ENCODE peak calls at places on chromosomes 1 and 21, in seven cellular contexts. Z is CD8-positive, alpha-beta T cell; C is PC-9; R is IMR-90; A is ascending aorta; V is esophagus squamous epithelium; O is cardiac muscle cell. F is an unnamed sample. For H3K27me3, the result is how much of the 10 kb centered on the place peaks cover.

GRCh38 chr1:22114083-22115012 is 28.5 kb downstream of the WNT4 start:
- DNase-seq in Z (no peak), C (no peak), R (peak), A (peak), V (no peak), O (peak), F (no peak)

GRCh38 chr1:235783148-235783776 is 83.4 kb downstream of the LYST start:
- DNase-seq in Z (no peak), C (peak), R (peak), A (no peak), V (no peak), O (peak), F (peak)

GRCh38 chr1:1222575-1223225 is 8.7 kb upstream of the TNFRSF4 start:
- DNase-seq in Z (no peak), C (no peak), R (no peak), A (no peak), V (no peak), O (no peak), F (no peak)

GRCh38 chr1:167520711-167521206 is 2.4 kb upstream of the CD247 start:
- DNase-seq in Z (no peak), C (no peak), R (no peak), A (no peak), V (no peak), O (no peak), F (no peak)

GRCh38 chr1:32890516-32891240 is 4.4 kb downstream of the HPCA start:
- DNase-seq in Z (no peak), C (no peak), R (no peak), A (no peak), V (no peak), O (no peak), F (no peak)

GRCh38 chr1:64744492-64745180 is at the start of gene RAVER2:
- DNase-seq in Z (peak), C (peak), R (peak), A (peak), V (peak), O (peak), F (peak)

GRCh38 chr1:216034506-216034905 is 388.7 kb downstream of the USH2A start:
- DNase-seq in Z (no peak), C (no peak), R (peak), A (no peak), V (no peak), O (peak), F (no peak)

GRCh38 chr1:89065077-89065868 is at the start of gene GBP1:
- DNase-seq in Z (no peak), C (peak), R (peak), A (no peak), V (no peak), O (peak), F (peak)

GRCh38 chr1:153699116-153699515 is 20.6 kb downstream of the NPR1 start:
- DNase-seq in Z (no peak), C (no peak), R (peak), A (no peak), V (no peak), O (no peak), F (peak)

GRCh38 chr1:111436726-111437125 is 9.2 kb upstream of the OVGP1 start:
- DNase-seq in Z (no peak), C (no peak), R (peak), A (no peak), V (no peak), O (no peak), F (peak)

GRCh38 chr1:161374373-161374772 is 6.7 kb upstream of the CFAP126 start:
- DNase-seq in Z (no peak), C (no peak), R (no peak), A (no peak), V (no peak), O (no peak), F (no peak)

GRCh38 chr1:27539901-27540861 is 50.2 kb upstream of the WASF2 start:
- DNase-seq in Z (no peak), C (peak), R (peak), A (peak), V (no peak), O (no peak), F (peak)

GRCh38 chr1:234858722-234859121 is 248.7 kb upstream of the IRF2BP2 start:
- DNase-seq in Z (no peak), C (no peak), R (no peak), A (no peak), V (no peak), O (no peak), F (peak)

GRCh38 chr1:19654386-19654785 is 10.3 kb downstream of the NBL1 start:
- DNase-seq in Z (no peak), C (peak), R (no peak), A (no peak), V (no peak), O (no peak), F (peak)

GRCh38 chr1:234989019-234989418 is 139.6 kb downstream of the TOMM20 start:
- DNase-seq in Z (no peak), C (no peak), R (peak), A (no peak), V (no peak), O (no peak), F (no peak)

GRCh38 chr1:90046635-90047034 is 51.7 kb downstream of the ZNF326 start:
- DNase-seq in Z (no peak), C (no peak), R (no peak), A (no peak), V (no peak), O (no peak), F (no peak)

GRCh38 chr1:206453111-206453510 is 17.2 kb upstream of the IKBKE start:
- DNase-seq in Z (no peak), C (peak), R (no peak), A (no peak), V (no peak), O (no peak), F (no peak)

GRCh38 chr1:76035053-76035452 is 39.5 kb upstream of the ST6GALNAC3 start:
- DNase-seq in Z (no peak), C (no peak), R (peak), A (no peak), V (no peak), O (no peak), F (no peak)

GRCh38 chr21:44836666-44837471 is 19.0 kb upstream of the SUMO3 start:
- DNase-seq in Z (no peak), C (peak), R (no peak), A (no peak), V (no peak), O (peak), F (peak)

GRCh38 chr1:234474375-234474774 is 4.6 kb downstream of the TARBP1 start:
- DNase-seq in Z (no peak), C (no peak), R (peak), A (no peak), V (no peak), O (no peak), F (no peak)

GRCh38 chr1:175192630-175193338 is at the start of gene KIAA0040:
- DNase-seq in Z (peak), C (peak), R (no peak), A (peak), V (no peak), O (peak), F (peak)

GRCh38 chr1:26597629-26598039 is 68.1 kb downstream of the RPS6KA1 start:
- DNase-seq in Z (no peak), C (peak), R (peak), A (peak), V (no peak), O (peak), F (peak)

GRCh38 chr1:43554444-43554992 is 23.8 kb downstream of the PTPRF start:
- DNase-seq in Z (no peak), C (peak), R (peak), A (no peak), V (no peak), O (peak), F (peak)

GRCh38 chr1:205237526-205238484 is 10.1 kb downstream of the TMCC2 start:
- DNase-seq in Z (no peak), C (no peak), R (no peak), A (peak), V (no peak), O (no peak), F (no peak)

GRCh38 chr21:39386194-39386593 is 37.3 kb upstream of the HMGN1 start:
- DNase-seq in Z (no peak), C (no peak), R (no peak), A (no peak), V (no peak), O (no peak), F (no peak)

DNA sequence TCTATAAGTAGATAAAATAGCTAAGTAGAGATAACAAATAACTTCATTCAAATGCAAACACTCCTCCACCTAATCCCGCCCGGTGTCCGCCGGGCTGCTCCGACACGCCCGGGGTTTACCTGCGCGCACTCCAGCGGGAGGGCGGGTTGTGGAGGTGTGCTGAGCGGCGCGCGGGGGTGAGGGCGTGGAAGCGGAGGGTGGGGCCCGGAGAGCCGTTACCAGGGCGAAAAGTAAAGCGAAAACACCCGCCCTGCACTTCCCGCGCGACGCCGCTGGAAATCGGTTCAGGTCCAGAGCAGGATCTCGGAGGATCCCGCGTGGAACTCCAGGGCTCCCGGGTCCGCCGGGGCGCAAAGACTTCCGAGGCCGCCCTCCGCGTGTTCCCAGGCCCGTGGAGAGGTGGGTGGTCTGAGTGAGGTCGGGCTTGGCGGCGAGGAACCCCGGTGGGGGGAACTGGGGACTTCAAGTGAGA is 1.8 kb upstream of the ATF3 start:
- DNase-seq in Z (peak), C (no peak), R (no peak), A (peak), V (no peak), O (no peak), F (peak)
- TF ChIP-seq CTCF in Z (no peak), C (no peak), R (no peak), A (peak), V (no peak), O (no peak), F (no peak)

GRCh38 chr1:201712387-201713092 is 116.4 kb upstream of the IPO9 start:
- DNase-seq in Z (no peak), C (no peak), R (no peak), A (no peak), V (no peak), O (no peak), F (no peak)

GRCh38 chr1:201710632-201711031 is 118.3 kb upstream of the IPO9 start:
- DNase-seq in Z (no peak), C (no peak), R (no peak), A (no peak), V (no peak), O (no peak), F (peak)

GRCh38 chr1:201713093-201713810 is 115.7 kb upstream of the IPO9 start:
- DNase-seq in Z (no peak), C (peak), R (peak), A (peak), V (peak), O (peak), F (peak)

GRCh38 chr1:201711101-201711597 is 117.8 kb upstream of the IPO9 start:
- DNase-seq in Z (no peak), C (no peak), R (no peak), A (no peak), V (no peak), O (no peak), F (no peak)

GRCh38 chr1:201711811-201712210 is 117.1 kb upstream of the IPO9 start:
- DNase-seq in Z (no peak), C (no peak), R (no peak), A (no peak), V (no peak), O (no peak), F (no peak)
- H3K4me3 ChIP-seq in Z (no peak), C (no peak), R (no peak), A (no peak), V (no peak), O (no peak), F (no peak)

GRCh38 chr1:170660281-170660713 is 3.6 kb upstream of the PRRX1 start:
- DNase-seq in Z (no peak), C (no peak), R (no peak), A (no peak), V (no peak), O (peak), F (no peak)

GRCh38 chr1:170663011-170663410 is 920 bp upstream of the PRRX1 start:
- DNase-seq in Z (no peak), C (no peak), R (peak), A (no peak), V (no peak), O (no peak), F (no peak)

GRCh38 chr1:170660874-170661645 is 2.9 kb upstream of the PRRX1 start:
- DNase-seq in Z (no peak), C (no peak), R (peak), A (no peak), V (no peak), O (peak), F (no peak)

GRCh38 chr1:170662561-170662971 is 1.4 kb upstream of the PRRX1 start:
- DNase-seq in Z (no peak), C (no peak), R (peak), A (no peak), V (no peak), O (no peak), F (no peak)

DNA sequence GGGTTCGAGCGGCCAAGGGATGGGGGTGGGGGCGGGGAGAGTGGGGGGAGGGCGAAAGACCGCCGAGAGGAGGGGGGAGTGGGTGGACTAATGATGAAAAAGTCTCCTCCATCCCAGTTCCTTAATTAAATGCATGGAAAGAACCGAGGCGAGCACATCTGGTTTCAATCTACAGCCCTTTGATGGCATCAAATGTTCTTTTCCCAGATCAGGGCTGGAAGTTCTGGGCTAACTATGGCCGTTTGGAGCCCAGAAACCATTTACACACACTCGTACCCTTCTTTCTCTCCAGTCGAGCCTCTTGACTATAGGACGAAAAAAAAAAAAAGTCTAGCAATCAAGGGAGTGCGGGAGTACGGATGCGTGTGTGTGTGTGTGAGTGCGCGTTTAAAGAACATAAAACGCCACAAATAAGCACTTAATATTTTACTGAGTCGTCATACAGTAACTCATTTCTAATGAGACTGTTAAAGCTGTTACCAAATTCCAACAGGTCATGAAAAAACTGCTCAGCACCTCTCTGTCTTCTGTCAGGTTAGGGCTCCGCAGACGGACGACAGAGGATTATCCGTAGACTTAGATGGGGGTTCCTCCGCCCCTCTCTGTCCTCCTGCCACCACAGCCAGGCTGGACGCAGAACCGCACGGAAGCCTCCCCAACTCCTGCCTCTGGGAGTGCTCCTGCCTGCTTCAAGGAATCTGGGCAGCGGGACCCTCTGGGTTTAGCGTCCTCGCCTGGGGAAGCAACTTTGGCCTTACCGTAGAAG is 2.1 kb upstream of the PRRX1 start:
- DNase-seq in Z (no peak), C (no peak), R (peak), A (no peak), V (no peak), O (peak), F (no peak)
- H3K27me3 ChIP-seq in Z (under half), C (under half), R (under half), A (under half), V (under half), O (half or more), F (under half)

GRCh38 chr1:6762060-6762459 is 23.2 kb upstream of the CAMTA1 start:
- DNase-seq in Z (no peak), C (peak), R (no peak), A (no peak), V (no peak), O (no peak), F (peak)
- TF ChIP-seq CTCF in Z (no peak), C (no peak), R (no peak), A (no peak), V (no peak), O (no peak), F (no peak)

DNA sequence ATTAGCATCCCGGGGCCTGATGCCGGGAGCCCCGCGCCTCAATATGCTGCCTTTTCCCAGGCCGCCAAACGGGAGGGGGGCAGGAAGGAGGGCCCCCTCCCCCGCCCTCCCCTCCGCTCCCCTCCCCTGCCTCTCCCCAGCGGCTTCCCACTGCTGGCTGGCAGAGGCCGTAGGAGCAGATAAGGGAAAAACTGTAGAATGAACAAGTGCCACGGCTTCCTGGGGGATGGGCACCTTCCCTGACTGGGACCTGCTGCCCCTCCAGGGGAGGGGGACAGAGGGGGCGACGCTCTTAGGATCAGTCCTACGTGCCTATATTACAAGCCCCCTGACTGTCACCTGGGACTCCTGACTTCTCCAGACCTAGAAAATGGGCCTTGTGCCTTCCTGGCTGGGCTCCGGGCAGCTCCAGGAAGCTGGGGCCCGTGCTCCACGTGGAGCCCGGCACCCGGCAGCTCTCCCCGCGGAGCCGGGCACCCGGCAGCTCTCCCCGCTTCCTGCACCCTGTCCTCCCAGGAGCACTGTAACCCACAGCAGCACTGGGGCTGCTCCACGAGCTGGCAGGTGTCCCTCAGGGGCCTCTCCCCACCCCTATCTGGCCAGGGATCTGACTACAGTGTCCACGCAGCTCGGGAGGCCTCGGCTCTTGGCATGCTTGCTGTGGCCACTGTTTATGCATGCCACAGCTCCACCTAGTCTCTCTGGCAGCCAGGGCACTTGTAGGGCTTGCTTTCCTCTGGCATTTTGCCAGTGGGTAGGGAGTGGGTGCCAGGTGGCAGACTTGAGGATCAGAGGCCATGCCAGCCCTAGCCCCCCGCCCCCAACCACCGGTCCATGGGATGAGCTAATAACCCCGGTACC is 668 bp upstream of the HES5 start:
- DNase-seq in Z (no peak), C (no peak), R (no peak), A (no peak), V (no peak), O (no peak), F (no peak)
- H3K4me3 ChIP-seq in Z (peak), C (no peak), R (no peak), A (peak), V (peak), O (peak), F (no peak)

GRCh38 chr1:221806984-221807383 is 65.1 kb upstream of the DUSP10 start:
- DNase-seq in Z (no peak), C (no peak), R (no peak), A (no peak), V (no peak), O (no peak), F (no peak)
- H3K27me3 ChIP-seq in Z (under half), C (under half), R (under half), A (under half), V (under half), O (under half), F (under half)

DNA sequence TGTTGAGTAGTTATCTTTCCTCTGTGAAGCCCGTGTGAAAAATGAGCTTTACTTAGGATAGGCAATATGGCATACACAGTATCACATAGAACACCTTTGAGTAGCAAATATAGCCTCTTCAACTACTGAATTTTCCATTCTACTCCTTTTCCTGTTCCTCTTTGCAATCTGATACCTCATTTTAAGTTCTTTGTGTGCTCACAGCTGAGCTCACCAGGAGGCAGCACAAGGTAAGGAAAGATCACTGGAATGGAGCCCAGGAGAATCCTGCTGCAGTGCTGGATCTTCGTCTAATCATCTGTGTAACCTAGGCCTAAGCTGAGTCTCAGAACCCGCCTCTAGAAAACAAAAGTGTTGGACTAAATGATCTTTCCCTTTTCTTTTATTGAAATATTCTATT is 171.0 kb downstream of the LRRC40 start:
- DNase-seq in Z (no peak), C (no peak), R (peak), A (no peak), V (no peak), O (peak), F (peak)
- TF ChIP-seq CTCF in Z (no peak), C (no peak), R (peak), A (no peak), V (no peak), O (peak), F (peak)

DNA sequence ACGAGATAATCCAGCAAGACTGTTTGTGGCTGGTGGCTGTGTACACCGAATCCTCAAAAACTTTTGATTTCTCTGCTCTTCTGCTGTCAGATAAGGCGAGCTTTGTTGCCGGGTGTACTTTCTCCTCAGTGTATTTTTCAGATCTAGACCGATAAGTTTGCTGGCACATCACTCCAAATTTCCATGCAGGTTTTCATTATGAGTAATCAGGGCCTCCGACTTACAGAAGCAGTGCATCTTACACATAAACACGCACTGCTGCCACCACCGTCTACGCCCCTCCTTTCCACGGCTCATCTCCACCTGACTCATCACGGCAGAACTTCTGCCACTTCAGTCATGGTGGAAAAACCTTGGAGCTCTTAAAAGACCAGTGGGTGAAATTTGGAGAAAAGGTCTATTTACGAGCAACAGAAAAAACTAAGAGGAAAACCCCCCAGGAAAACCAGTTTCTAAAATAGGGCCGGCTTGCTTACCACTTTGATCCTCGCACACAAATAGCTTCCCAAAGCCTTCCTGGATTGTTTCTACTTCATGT is 7.7 kb downstream of the ZBTB21 start:
- DNase-seq in Z (peak), C (no peak), R (peak), A (no peak), V (no peak), O (no peak), F (peak)
- H3K4me3 ChIP-seq in Z (no peak), C (no peak), R (no peak), A (no peak), V (no peak), O (no peak), F (no peak)

GRCh38 chr1:230787471-230787870 is 40.3 kb downstream of the CAPN9 start:
- DNase-seq in Z (no peak), C (no peak), R (no peak), A (no peak), V (no peak), O (no peak), F (no peak)
- H3K27me3 ChIP-seq in Z (under half), C (under half), R (under half), A (under half), V (under half), O (under half), F (under half)

F was measured in bronchial epithelial cell.